ENCODE peak calls at places on chromosomes 2 and 18, in eight cellular contexts. One of them, this sample, is unnamed.

GRCh38 chr2:74374509-74375205 is 5.5 kb downstream of the DCTN1 start:
- DNase-seq in lung: peak; percentile 66
- DNase-seq in testis: peak; percentile 94
- DNase-seq in adrenal gland: peak; percentile 92
- DNase-seq in aorta: peak; percentile 89
- DNase-seq in stomach: peak; percentile 71
- DNase-seq in tibial artery: peak; percentile 89
- DNase-seq in neural progenitor cell: peak; percentile 93
- DNase-seq in this sample: no peak

GRCh38 chr2:234958746-234959395 is 7.1 kb downstream of the SH3BP4 start:
- DNase-seq in aorta: no peak
- DNase-seq in neural progenitor cell: no peak
- DNase-seq in testis: no peak
- DNase-seq in tibial artery: peak; percentile 28
- DNase-seq in stomach: no peak
- DNase-seq in lung: no peak
- DNase-seq in adrenal gland: no peak
- DNase-seq in this sample: no peak

GRCh38 chr18:3207565-3207964 is 12.2 kb downstream of the MYOM1 start:
- DNase-seq in aorta: no peak
- DNase-seq in testis: no peak
- DNase-seq in tibial artery: no peak
- DNase-seq in stomach: no peak
- DNase-seq in neural progenitor cell: no peak
- DNase-seq in adrenal gland: peak; percentile 43
- DNase-seq in lung: no peak
- DNase-seq in this sample: no peak

GRCh38 chr2:65128297-65129190 is 1.4 kb downstream of the RAB1A start:
- DNase-seq in stomach: peak; percentile 53
- DNase-seq in tibial artery: peak; percentile 74
- DNase-seq in adrenal gland: peak; percentile 54
- DNase-seq in aorta: no peak
- DNase-seq in testis: peak; percentile 38
- DNase-seq in neural progenitor cell: no peak
- DNase-seq in lung: no peak
- DNase-seq in this sample: no peak

GRCh38 chr2:14524041-14524802 is 108.3 kb upstream of the LRATD1 start:
- DNase-seq in lung: no peak
- DNase-seq in tibial artery: no peak
- DNase-seq in neural progenitor cell: no peak
- DNase-seq in aorta: no peak
- DNase-seq in testis: no peak
- DNase-seq in adrenal gland: no peak
- DNase-seq in stomach: no peak
- DNase-seq in this sample: no peak

GRCh38 chr18:10329116-10329515 is 125.3 kb upstream of the APCDD1 start:
- DNase-seq in tibial artery: no peak
- DNase-seq in neural progenitor cell: no peak
- DNase-seq in aorta: no peak
- DNase-seq in testis: no peak
- DNase-seq in adrenal gland: no peak
- DNase-seq in stomach: no peak
- DNase-seq in lung: no peak
- DNase-seq in this sample: no peak

GRCh38 chr2:215537621-215538020 is 101.8 kb upstream of the FN1 start:
- DNase-seq in adrenal gland: no peak
- DNase-seq in stomach: no peak
- DNase-seq in tibial artery: no peak
- DNase-seq in testis: no peak
- DNase-seq in aorta: no peak
- DNase-seq in neural progenitor cell: no peak
- DNase-seq in lung: no peak
- DNase-seq in this sample: no peak

GRCh38 chr18:12388440-12388839 is 11.4 kb upstream of the AFG3L2 start:
- DNase-seq in lung: no peak
- DNase-seq in aorta: no peak
- DNase-seq in adrenal gland: no peak
- DNase-seq in tibial artery: no peak
- DNase-seq in stomach: no peak
- DNase-seq in testis: no peak
- DNase-seq in neural progenitor cell: no peak
- DNase-seq in this sample: no peak

GRCh38 chr18:68024716-68025115 is 508.2 kb upstream of the DSEL start:
- DNase-seq in testis: no peak
- DNase-seq in aorta: no peak
- DNase-seq in adrenal gland: no peak
- DNase-seq in lung: no peak
- DNase-seq in tibial artery: no peak
- DNase-seq in neural progenitor cell: no peak
- DNase-seq in stomach: no peak
- DNase-seq in this sample: no peak

GRCh38 chr2:207227062-207227748 is 61.5 kb upstream of the KLF7 start:
- DNase-seq in tibial artery: no peak
- DNase-seq in neural progenitor cell: peak; percentile 85
- DNase-seq in aorta: no peak
- DNase-seq in lung: no peak
- DNase-seq in adrenal gland: no peak
- DNase-seq in testis: peak; percentile 86
- DNase-seq in stomach: no peak
- DNase-seq in this sample: no peak

GRCh38 chr18:7305416-7305815 is 74.5 kb downstream of the LRRC30 start:
- DNase-seq in neural progenitor cell: no peak
- DNase-seq in tibial artery: no peak
- DNase-seq in lung: no peak
- DNase-seq in testis: no peak
- DNase-seq in stomach: no peak
- DNase-seq in aorta: no peak
- DNase-seq in adrenal gland: no peak
- DNase-seq in this sample: no peak

GRCh38 chr18:7303751-7304370 is 73.0 kb downstream of the LRRC30 start:
- DNase-seq in aorta: no peak
- DNase-seq in tibial artery: no peak
- DNase-seq in stomach: no peak
- DNase-seq in adrenal gland: no peak
- DNase-seq in lung: no peak
- DNase-seq in testis: no peak
- DNase-seq in neural progenitor cell: no peak
- DNase-seq in this sample: no peak

GRCh38 chr18:7300971-7301553 is 70.2 kb downstream of the LRRC30 start:
- DNase-seq in aorta: no peak
- DNase-seq in testis: no peak
- DNase-seq in stomach: no peak
- DNase-seq in lung: no peak
- DNase-seq in neural progenitor cell: no peak
- DNase-seq in tibial artery: no peak
- DNase-seq in adrenal gland: no peak
- DNase-seq in this sample: no peak

GRCh38 chr18:7307018-7307417 is 76.1 kb downstream of the LRRC30 start:
- DNase-seq in neural progenitor cell: no peak
- DNase-seq in lung: no peak
- DNase-seq in testis: no peak
- DNase-seq in adrenal gland: no peak
- DNase-seq in stomach: no peak
- DNase-seq in aorta: no peak
- DNase-seq in tibial artery: no peak
- DNase-seq in this sample: no peak

DNA sequence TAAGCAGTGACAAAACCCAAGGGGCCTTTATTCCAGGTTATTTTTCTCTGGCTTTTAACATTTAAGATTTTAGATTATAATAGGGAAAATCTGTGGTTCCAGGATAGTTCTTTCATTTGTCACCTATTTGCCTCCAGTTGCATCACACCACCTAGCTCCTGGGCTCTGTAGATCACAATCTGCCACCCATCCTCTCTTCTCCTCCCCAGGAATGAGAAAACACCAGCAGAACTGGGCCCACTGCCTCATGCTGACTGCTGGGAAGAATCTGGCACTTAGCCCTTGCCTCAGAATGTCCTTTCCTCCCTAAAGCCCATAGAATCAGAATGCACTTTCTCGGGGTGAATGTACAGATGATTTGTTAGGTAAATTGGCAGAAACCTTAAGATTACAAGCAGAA is 72.4 kb downstream of the LRRC30 start:
- DNase-seq in adrenal gland: no peak
- DNase-seq in lung: no peak
- DNase-seq in testis: no peak
- DNase-seq in stomach: no peak
- DNase-seq in neural progenitor cell: no peak
- DNase-seq in tibial artery: no peak
- DNase-seq in aorta: no peak
- DNase-seq in this sample: no peak
- H3K27ac ChIP-seq in adrenal gland: no peak overlapping the region
- H3K27ac ChIP-seq in lung: no peak overlapping the region
- H3K27ac ChIP-seq in testis: no peak overlapping the region
- H3K27ac ChIP-seq in stomach: no peak overlapping the region
- H3K27ac ChIP-seq in neural progenitor cell: no peak overlapping the region
- H3K27ac ChIP-seq in tibial artery: no peak overlapping the region
- H3K27ac ChIP-seq in aorta: no peak overlapping the region
- H3K27ac ChIP-seq in this sample: no peak overlapping the region

GRCh38 chr2:173027181-173028128 is 48.2 kb upstream of the MAP3K20 start:
- DNase-seq in aorta: peak; percentile 82
- DNase-seq in neural progenitor cell: peak; percentile 91
- DNase-seq in testis: peak; percentile 97
- DNase-seq in lung: peak; percentile 83
- DNase-seq in adrenal gland: peak; percentile 86
- DNase-seq in stomach: peak; percentile 89
- DNase-seq in tibial artery: peak; percentile 88
- DNase-seq in this sample: peak; percentile 63
- H3K27ac ChIP-seq in aorta: peak overlapping the region; percentile 21
- H3K27ac ChIP-seq in neural progenitor cell: no peak overlapping the region
- H3K27ac ChIP-seq in testis: peak overlapping the region; percentile 46
- H3K27ac ChIP-seq in lung: peak overlapping the region; percentile 93
- H3K27ac ChIP-seq in adrenal gland: no peak overlapping the region
- H3K27ac ChIP-seq in stomach: peak overlapping the region; percentile 50
- H3K27ac ChIP-seq in tibial artery: peak overlapping the region; percentile 74
- H3K27ac ChIP-seq in this sample: no peak overlapping the region

DNA sequence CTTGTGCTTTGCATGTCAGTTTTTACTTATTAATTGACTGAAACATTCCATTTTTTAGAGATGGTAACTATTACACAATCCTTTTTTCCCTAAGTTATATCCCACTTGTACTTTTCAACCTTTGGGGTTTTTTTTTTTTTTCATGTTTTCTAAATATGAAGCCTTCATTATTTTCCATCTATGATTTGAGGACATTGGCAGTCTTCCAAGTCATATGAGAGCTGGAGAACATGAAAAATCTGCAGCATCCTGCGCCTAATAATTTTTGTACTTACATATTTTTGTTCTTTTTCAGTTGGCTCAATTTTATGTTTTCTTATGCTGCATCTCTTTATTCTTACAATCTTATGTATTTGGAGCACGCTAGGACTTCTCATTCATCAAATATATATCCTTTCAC is 114.0 kb downstream of the MYO1B start:
- DNase-seq in testis: no peak
- DNase-seq in aorta: no peak
- DNase-seq in stomach: no peak
- DNase-seq in lung: no peak
- DNase-seq in adrenal gland: no peak
- DNase-seq in tibial artery: no peak
- DNase-seq in neural progenitor cell: no peak
- DNase-seq in this sample: no peak
- H3K27ac ChIP-seq in testis: no peak overlapping the region
- H3K27ac ChIP-seq in aorta: no peak overlapping the region
- H3K27ac ChIP-seq in stomach: no peak overlapping the region
- H3K27ac ChIP-seq in lung: no peak overlapping the region
- H3K27ac ChIP-seq in adrenal gland: no peak overlapping the region
- H3K27ac ChIP-seq in tibial artery: peak overlapping the region; percentile 1
- H3K27ac ChIP-seq in neural progenitor cell: no peak overlapping the region
- H3K27ac ChIP-seq in this sample: no peak overlapping the region

GRCh38 chr2:197308635-197309368 is 1.8 kb downstream of the ANKRD44 start:
- DNase-seq in lung: no peak
- DNase-seq in aorta: no peak
- DNase-seq in neural progenitor cell: no peak
- DNase-seq in stomach: no peak
- DNase-seq in testis: no peak
- DNase-seq in tibial artery: no peak
- DNase-seq in adrenal gland: no peak
- DNase-seq in this sample: no peak
- H3K27ac ChIP-seq in lung: no peak overlapping the region
- H3K27ac ChIP-seq in aorta: peak overlapping the region; percentile 45
- H3K27ac ChIP-seq in neural progenitor cell: no peak overlapping the region
- H3K27ac ChIP-seq in stomach: peak overlapping the region; percentile 90
- H3K27ac ChIP-seq in testis: no peak overlapping the region
- H3K27ac ChIP-seq in tibial artery: peak overlapping the region; percentile 86
- H3K27ac ChIP-seq in adrenal gland: peak overlapping the region; percentile 96
- H3K27ac ChIP-seq in this sample: peak overlapping the region; percentile 79

DNA sequence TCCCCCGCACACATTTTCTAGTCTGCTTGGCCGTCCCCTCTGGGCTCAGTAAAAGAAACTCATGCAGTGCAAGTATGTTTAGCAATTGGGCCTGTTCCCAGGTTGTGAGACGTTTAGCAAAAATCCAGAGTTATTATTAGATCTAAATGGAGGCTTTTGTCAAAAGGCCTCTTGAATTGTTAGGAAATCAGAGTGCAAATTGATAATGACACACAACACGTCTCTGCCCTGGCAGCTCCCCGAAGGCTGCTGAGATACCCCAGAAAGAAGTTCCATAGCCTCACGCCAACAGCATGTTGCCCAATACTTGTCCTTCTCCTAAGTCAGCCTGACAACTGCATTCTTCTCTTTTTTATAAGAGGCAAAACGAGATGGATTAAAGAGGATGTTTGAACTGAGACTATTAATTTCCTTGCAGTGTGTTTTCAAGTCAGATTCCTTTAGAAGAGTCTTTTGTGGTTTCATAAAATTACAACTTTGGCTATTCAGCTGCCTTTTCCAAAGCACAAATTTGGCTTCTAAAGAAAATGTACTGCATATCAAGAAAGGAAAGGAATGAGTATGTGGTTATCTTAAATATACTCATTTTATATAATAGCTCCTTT is 202.2 kb downstream of the TRIB2 start:
- DNase-seq in testis: peak; percentile 75
- DNase-seq in tibial artery: peak; percentile 90
- DNase-seq in stomach: peak; percentile 41
- DNase-seq in lung: peak; percentile 52
- DNase-seq in adrenal gland: peak; percentile 40
- DNase-seq in aorta: peak; percentile 78
- DNase-seq in neural progenitor cell: no peak
- DNase-seq in this sample: no peak
- H3K27ac ChIP-seq in testis: peak overlapping the region; percentile 74
- H3K27ac ChIP-seq in tibial artery: peak overlapping the region; percentile 74
- H3K27ac ChIP-seq in stomach: peak overlapping the region; percentile 73
- H3K27ac ChIP-seq in lung: peak overlapping the region; percentile 70
- H3K27ac ChIP-seq in adrenal gland: peak overlapping the region; percentile 83
- H3K27ac ChIP-seq in aorta: peak overlapping the region; percentile 91
- H3K27ac ChIP-seq in neural progenitor cell: no peak overlapping the region
- H3K27ac ChIP-seq in this sample: no peak overlapping the region

DNA sequence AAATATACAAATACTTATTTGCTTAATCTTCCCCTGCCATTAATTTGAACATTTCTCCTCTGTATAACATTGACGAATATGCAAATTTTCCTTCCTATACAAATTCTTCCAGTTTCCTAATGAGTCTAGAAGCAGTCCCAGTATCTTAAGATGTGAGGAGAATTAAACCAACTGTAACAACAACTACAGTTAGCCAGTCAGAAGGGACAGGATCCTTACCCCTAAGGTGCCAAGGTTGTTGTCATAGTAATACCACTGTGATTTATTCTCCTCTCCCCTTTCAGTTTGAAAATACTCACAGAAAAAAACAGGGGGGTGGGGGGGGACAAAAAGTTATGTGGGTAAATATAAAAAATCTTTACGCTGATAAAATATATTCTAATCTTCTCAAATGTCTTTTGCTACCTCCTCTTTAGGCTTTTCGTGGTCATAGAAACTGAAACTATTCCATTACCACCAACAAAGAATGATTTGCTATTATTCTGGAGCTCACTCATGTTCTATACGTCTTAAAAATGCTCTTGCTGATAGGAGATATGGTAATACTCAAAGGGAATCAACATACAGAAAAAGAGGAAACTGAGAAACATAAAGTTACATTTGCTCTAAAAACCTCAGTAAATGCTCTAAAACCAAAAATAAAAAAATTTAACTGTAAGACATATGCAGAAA is 107.6 kb downstream of the MEMO1 start:
- DNase-seq in aorta: no peak
- DNase-seq in stomach: no peak
- DNase-seq in lung: no peak
- DNase-seq in adrenal gland: no peak
- DNase-seq in tibial artery: no peak
- DNase-seq in testis: no peak
- DNase-seq in neural progenitor cell: no peak
- DNase-seq in this sample: no peak
- H3K27ac ChIP-seq in aorta: no peak overlapping the region
- H3K27ac ChIP-seq in stomach: no peak overlapping the region
- H3K27ac ChIP-seq in lung: no peak overlapping the region
- H3K27ac ChIP-seq in adrenal gland: no peak overlapping the region
- H3K27ac ChIP-seq in tibial artery: no peak overlapping the region
- H3K27ac ChIP-seq in testis: no peak overlapping the region
- H3K27ac ChIP-seq in neural progenitor cell: no peak overlapping the region
- H3K27ac ChIP-seq in this sample: no peak overlapping the region